ENCODE peak calls at places on chromosomes 4 and X, in eight cellular contexts. K is naive B cell; Q is Right ventricle myocardium superior; W is stimulated activated CD4-positive, alpha-beta T cell treated with anti-CD3 and anti-CD28 coated beads, Interleukin-12 subunit alpha, Interleukin-12 subunit beta, amount 100 ng/mL, for 48 hours; P is naive thymus-derived CD4-positive, alpha-beta T cell; D is adrenal gland; V is Calu3; J is right cardiac atrium. H is an unnamed sample.

GRCh38 chr4:48815483-48815882 is 15.4 kb upstream of the OCIAD1 start:
- DNase-seq in D (no peak), Q (no peak), P (no peak), K (peak), V (no peak), J (no peak), W (no peak), H (peak)

GRCh38 chr4:183303278-183303677 is 16.8 kb downstream of the CLDN22 start:
- DNase-seq in P (no peak), V (no peak), Q (no peak), K (no peak), W (no peak), D (no peak), J (no peak), H (no peak)

GRCh38 chr4:64000241-64000640 is 409.0 kb downstream of the TECRL start:
- DNase-seq in V (no peak), Q (no peak), K (no peak), J (no peak), P (no peak), D (no peak), W (no peak), H (no peak)

GRCh38 chr4:158121203-158121586 is 51.6 kb downstream of the GASK1B start:
- DNase-seq in V (no peak), Q (no peak), K (no peak), W (no peak), J (no peak), D (peak), P (no peak), H (no peak)

GRCh38 chr4:78162821-78163220 is 105.7 kb downstream of the FRAS1 start:
- DNase-seq in D (no peak), P (no peak), J (no peak), Q (no peak), V (no peak), K (no peak), W (no peak), H (no peak)

GRCh38 chrX:69128573-69128972 is 36.7 kb downstream of the PJA1 start:
- DNase-seq in Q (peak), P (no peak), V (no peak), J (peak), D (no peak), W (no peak), K (no peak), H (no peak)

GRCh38 chr4:124035364-124036036 is 638.9 kb downstream of the SPRY1 start:
- DNase-seq in J (no peak), D (no peak), Q (no peak), K (no peak), V (no peak), P (no peak), W (no peak), H (no peak)

GRCh38 chr4:13302876-13303275 is 181.3 kb downstream of the RAB28 start:
- DNase-seq in J (no peak), P (no peak), W (no peak), Q (no peak), D (no peak), V (no peak), K (no peak), H (no peak)

GRCh38 chr4:155921597-155921996 is 18.1 kb downstream of the TDO2 start:
- DNase-seq in W (no peak), V (no peak), K (no peak), P (no peak), D (no peak), J (no peak), Q (no peak), H (no peak)

GRCh38 chr4:5789141-5789540 is 78.1 kb downstream of the EVC start:
- DNase-seq in Q (no peak), V (no peak), J (no peak), D (no peak), K (no peak), W (no peak), P (no peak), H (no peak)

GRCh38 chr4:41939016-41939623 is 3.9 kb downstream of the TMEM33 start:
- DNase-seq in Q (no peak), V (no peak), K (no peak), W (no peak), P (no peak), D (peak), J (no peak), H (no peak)

GRCh38 chrX:41491267-41492004 is 44.3 kb downstream of the NYX start:
- DNase-seq in K (no peak), Q (no peak), J (no peak), W (no peak), V (peak), D (peak), P (no peak), H (no peak)

GRCh38 chr4:152892985-152893384 is 43.1 kb upstream of the FHDC1 start:
- DNase-seq in P (no peak), Q (no peak), D (no peak), V (no peak), J (no peak), K (no peak), W (no peak), H (no peak)

GRCh38 chr4:150251752-150252190 is 173.5 kb downstream of the DCLK2 start:
- DNase-seq in J (no peak), V (no peak), K (no peak), P (no peak), Q (no peak), W (no peak), D (no peak), H (no peak)

GRCh38 chr4:157706134-157706533 is 466.7 kb downstream of the GASK1B start:
- DNase-seq in K (no peak), D (no peak), Q (no peak), J (no peak), W (no peak), P (no peak), V (no peak), H (no peak)

GRCh38 chr4:190014771-190015537 is 12.1 kb downstream of the FRG2 start:
- DNase-seq in W (no peak), P (no peak), K (no peak), Q (peak), J (peak), D (no peak), V (no peak), H (no peak)

GRCh38 chr4:122874194-122874593 is 47.6 kb downstream of the FGF2 start:
- DNase-seq in Q (no peak), K (no peak), P (no peak), J (no peak), V (peak), W (no peak), D (no peak), H (no peak)

GRCh38 chrX:69501433-69501832 is 2.7 kb upstream of the NALF2 start:
- DNase-seq in J (peak), P (no peak), Q (peak), K (no peak), V (peak), W (no peak), D (no peak), H (no peak)

GRCh38 chr4:40525811-40526598 is 103.7 kb downstream of the RBM47 start:
- DNase-seq in J (no peak), P (no peak), D (peak), V (no peak), W (no peak), K (no peak), Q (no peak), H (no peak)

GRCh38 chr4:118813561-118813960 is 22.4 kb downstream of the SEC24D start:
- DNase-seq in K (no peak), Q (no peak), V (no peak), P (no peak), W (no peak), D (no peak), J (no peak), H (no peak)

GRCh38 chrX:50801135-50801534 is 12.9 kb downstream of the SHROOM4 start:
- DNase-seq in W (no peak), K (no peak), Q (no peak), P (no peak), V (no peak), J (no peak), D (no peak), H (no peak)

GRCh38 chr4:176034498-176034897 is 31.1 kb upstream of the WDR17 start:
- DNase-seq in D (peak), W (no peak), K (peak), V (peak), J (no peak), P (no peak), Q (no peak), H (peak)

GRCh38 chrX:110520053-110520452 is 161.4 kb downstream of the RTL9 start:
- DNase-seq in Q (no peak), K (no peak), D (no peak), V (no peak), P (no peak), J (no peak), W (no peak), H (no peak)

GRCh38 chr4:88827442-88827841 is 129.8 kb upstream of the NAP1L5 start:
- DNase-seq in J (no peak), W (no peak), V (no peak), K (no peak), Q (no peak), D (no peak), P (no peak), H (no peak)

GRCh38 chr4:186840222-186840701 is 116.6 kb upstream of the FAT1 start:
- DNase-seq in P (no peak), W (no peak), V (peak), K (no peak), Q (peak), J (peak), D (no peak), H (no peak)

GRCh38 chr4:104490096-104490769 is 4.5 kb downstream of the CXXC4 start:
- DNase-seq in V (no peak), D (no peak), W (no peak), J (peak), K (no peak), Q (peak), P (no peak), H (no peak)

GRCh38 chr4:76591992-76592391 is 157.0 kb downstream of the SHROOM3 start:
- DNase-seq in K (no peak), W (no peak), V (no peak), J (no peak), D (no peak), P (no peak), Q (no peak), H (no peak)

GRCh38 chr4:161554372-161554990 is 609.3 kb downstream of the FSTL5 start:
- DNase-seq in K (no peak), V (no peak), J (no peak), Q (no peak), P (no peak), D (no peak), W (no peak), H (no peak)

GRCh38 chr4:19961092-19961491 is 290.6 kb upstream of the SLIT2 start:
- DNase-seq in J (no peak), P (no peak), D (no peak), K (no peak), Q (no peak), W (no peak), V (no peak), H (no peak)

GRCh38 chrX:130120321-130120731 is 10.0 kb upstream of the ELF4 start:
- DNase-seq in P (no peak), J (no peak), K (no peak), D (no peak), W (no peak), Q (no peak), V (no peak), H (no peak)

GRCh38 chr4:4541040-4541631 is 712 bp downstream of the STX18 start:
- DNase-seq in J (no peak), V (peak), W (no peak), K (peak), P (no peak), D (peak), Q (no peak), H (peak)